ENCODE peak calls at places on chromosomes 7 and 10, in four cellular contexts. T is AG04450, G is Panc1, S is transverse colon. V is an unnamed sample. For H3K27me3, the result is how much of the 10 kb centered on the place peaks cover.

GRCh38 chr7:16542401-16542800 is 15.8 kb downstream of the LRRC72 start:
- DNase-seq in T (no peak), G (no peak), S (no peak), V (no peak)

GRCh38 chr7:17989546-17989945 is 38.1 kb downstream of the PRPS1L1 start:
- DNase-seq in T (no peak), G (no peak), S (peak), V (no peak)

GRCh38 chr7:20508109-20508508 is 107.4 kb upstream of the ABCB5 start:
- DNase-seq in T (no peak), G (no peak), S (no peak), V (no peak)

GRCh38 chr10:77463499-77463898 is 174.1 kb downstream of the KCNMA1 start:
- DNase-seq in T (no peak), G (no peak), S (no peak), V (no peak)

GRCh38 chr7:21300692-21301091 is 127.2 kb upstream of the SP4 start:
- DNase-seq in T (no peak), G (no peak), S (no peak), V (no peak)

GRCh38 chr10:124509836-124510535 is 48.4 kb downstream of the LHPP start:
- DNase-seq in T (no peak), G (no peak), S (no peak), V (no peak)

GRCh38 chr7:105010538-105011523 is 3.2 kb upstream of the KMT2E start:
- DNase-seq in T (no peak), G (no peak), S (no peak), V (no peak)

GRCh38 chr7:25009271-25009670 is 29.3 kb upstream of the OSBPL3 start:
- DNase-seq in T (peak), G (no peak), S (no peak), V (no peak)

GRCh38 chr7:112970771-112971170 is 115.9 kb downstream of the GPR85 start:
- DNase-seq in T (no peak), G (no peak), S (no peak), V (no peak)

GRCh38 chr10:375885-376505 is 240.7 kb downstream of the ZMYND11 start:
- DNase-seq in T (no peak), G (no peak), S (no peak), V (no peak)

GRCh38 chr10:80110986-80111385 is 21.5 kb upstream of the PLAC9 start:
- DNase-seq in T (no peak), G (no peak), S (no peak), V (no peak)

GRCh38 chr10:125375210-125375609 is 214.8 kb upstream of the CTBP2 start:
- DNase-seq in T (no peak), G (no peak), S (no peak), V (peak)

GRCh38 chr10:86036544-86036831 is 330.1 kb downstream of the GRID1 start:
- DNase-seq in T (no peak), G (no peak), S (no peak), V (no peak)

GRCh38 chr7:87875151-87876039 is 765 bp downstream of the SLC25A40 start:
- DNase-seq in T (no peak), G (no peak), S (peak), V (no peak)

GRCh38 chr10:97267671-97268070 is 24.8 kb downstream of the ARHGAP19 start:
- DNase-seq in T (no peak), G (no peak), S (no peak), V (no peak)

GRCh38 chr7:157576415-157576814 is 239.6 kb downstream of the DNAJB6 start:
- DNase-seq in T (no peak), G (no peak), S (peak), V (no peak)

GRCh38 chr10:100184426-100185219 is 1.2 kb downstream of the ERLIN1 start:
- DNase-seq in T (no peak), G (no peak), S (no peak), V (no peak)

GRCh38 chr7:31122649-31123058 is 70.5 kb downstream of the ADCYAP1R1 start:
- DNase-seq in T (peak), G (peak), S (peak), V (peak)

GRCh38 chr7:92735707-92736106 is 100.7 kb downstream of the CDK6 start:
- DNase-seq in T (no peak), G (no peak), S (no peak), V (no peak)

GRCh38 chr7:12403287-12404181 is at the start of gene VWDE:
- DNase-seq in T (no peak), G (peak), S (peak), V (no peak)

GRCh38 chr7:130292682-130293257 is at the start of gene CPA4:
- DNase-seq in T (peak), G (peak), S (no peak), V (peak)

GRCh38 chr10:133377025-133377817 is 1.8 kb upstream of the PAOX start:
- DNase-seq in T (no peak), G (no peak), S (no peak), V (no peak)

GRCh38 chr7:104160375-104160774 is 47.4 kb downstream of the ORC5 start:
- DNase-seq in T (no peak), G (no peak), S (no peak), V (peak)

GRCh38 chr7:126702242-126703016 is 550.3 kb downstream of the GRM8 start:
- DNase-seq in T (no peak), G (no peak), S (no peak), V (no peak)

GRCh38 chr7:24981544-24981951 is 1.6 kb upstream of the OSBPL3 start:
- DNase-seq in T (no peak), G (no peak), S (peak), V (no peak)

GRCh38 chr10:70461397-70462348 is 16.9 kb upstream of the PALD1 start:
- DNase-seq in T (peak), G (peak), S (peak), V (no peak)

GRCh38 chr7:35250941-35251340 is 3.0 kb downstream of the TBX20 start:
- DNase-seq in T (no peak), G (no peak), S (no peak), V (no peak)
- H3K27me3 ChIP-seq in T (half or more), G (half or more), S (half or more), V (half or more)

GRCh38 chr10:45313264-45313873 is 2.0 kb downstream of the OR13A1 start:
- DNase-seq in T (no peak), G (no peak), S (no peak), V (no peak)

GRCh38 chr10:45308707-45309106 is 6.7 kb downstream of the OR13A1 start:
- DNase-seq in T (no peak), G (no peak), S (no peak), V (no peak)
- TF ChIP-seq CTCF in T (no peak), G (no peak), S (no peak), V (peak)

GRCh38 chr7:81075150-81075549 is 156.3 kb upstream of the SEMA3C start:
- DNase-seq in T (no peak), G (no peak), S (no peak), V (peak)
- H3K4me3 ChIP-seq in T (no peak), G (no peak), S (no peak), V (no peak)

GRCh38 chr10:6711286-6711817 is 131.3 kb upstream of the PRKCQ start:
- DNase-seq in T (no peak), G (no peak), S (no peak), V (no peak)

GRCh38 chr10:6713120-6713519 is 133.0 kb upstream of the PRKCQ start:
- DNase-seq in T (no peak), G (no peak), S (no peak), V (no peak)

GRCh38 chr10:6716521-6716920 is 136.4 kb upstream of the PRKCQ start:
- DNase-seq in T (no peak), G (no peak), S (no peak), V (no peak)

DNA sequence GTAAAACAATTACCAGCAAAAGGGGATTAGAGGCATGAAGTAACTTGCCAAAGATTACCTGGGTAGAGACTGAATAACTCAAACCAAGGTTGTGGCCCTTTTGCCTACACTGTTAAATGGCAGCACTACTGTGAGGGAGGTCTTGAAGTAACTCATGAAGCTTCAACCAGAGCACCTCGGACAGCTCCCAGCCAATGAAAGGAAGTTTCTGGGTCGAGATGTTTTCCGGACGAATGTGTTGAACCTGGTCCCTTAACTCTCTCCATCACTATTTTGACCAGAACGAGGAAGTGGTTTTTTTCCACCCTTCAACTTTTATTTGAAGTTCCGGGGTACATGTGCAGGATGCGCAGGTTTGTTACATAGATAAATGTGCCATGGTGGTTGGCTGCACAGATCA is 133.6 kb upstream of the PRKCQ start:
- DNase-seq in T (no peak), G (no peak), S (no peak), V (no peak)
- H3K27me3 ChIP-seq in T (under half), G (under half), S (under half), V (under half)

DNA sequence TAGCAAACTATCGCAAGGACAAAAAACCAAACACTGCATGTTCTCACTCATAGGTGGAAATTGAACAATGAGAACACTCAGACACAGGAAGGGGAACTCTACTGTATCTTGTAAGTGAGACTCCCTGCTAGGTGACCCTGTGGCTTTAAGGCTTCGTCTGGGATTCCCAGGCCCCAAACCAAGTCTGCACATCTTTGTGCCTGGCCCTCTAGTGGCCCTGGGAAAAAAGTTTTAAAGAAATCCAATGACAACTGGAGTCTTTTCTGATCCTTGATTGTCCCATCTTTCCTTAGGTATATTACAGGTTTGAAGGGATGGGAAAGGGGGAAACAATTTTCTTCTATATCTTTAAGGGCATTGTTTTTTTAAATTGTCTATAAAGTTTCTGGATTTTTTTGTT is 10.6 kb upstream of the LIPM start:
- DNase-seq in T (no peak), G (peak), S (no peak), V (no peak)
- TF ChIP-seq CTCF in T (peak), G (peak), S (peak), V (peak)

GRCh38 chr10:101291254-101292193 is 62.3 kb upstream of the LBX1 start:
- DNase-seq in T (no peak), G (no peak), S (peak), V (no peak)

GRCh38 chr10:101294109-101294508 is 59.9 kb upstream of the BTRC start:
- DNase-seq in T (no peak), G (no peak), S (no peak), V (no peak)

GRCh38 chr10:101292194-101293006 is 61.6 kb upstream of the BTRC start:
- DNase-seq in T (no peak), G (no peak), S (no peak), V (no peak)

GRCh38 chr10:101295266-101295665 is 58.7 kb upstream of the BTRC start:
- DNase-seq in T (no peak), G (no peak), S (no peak), V (no peak)

DNA sequence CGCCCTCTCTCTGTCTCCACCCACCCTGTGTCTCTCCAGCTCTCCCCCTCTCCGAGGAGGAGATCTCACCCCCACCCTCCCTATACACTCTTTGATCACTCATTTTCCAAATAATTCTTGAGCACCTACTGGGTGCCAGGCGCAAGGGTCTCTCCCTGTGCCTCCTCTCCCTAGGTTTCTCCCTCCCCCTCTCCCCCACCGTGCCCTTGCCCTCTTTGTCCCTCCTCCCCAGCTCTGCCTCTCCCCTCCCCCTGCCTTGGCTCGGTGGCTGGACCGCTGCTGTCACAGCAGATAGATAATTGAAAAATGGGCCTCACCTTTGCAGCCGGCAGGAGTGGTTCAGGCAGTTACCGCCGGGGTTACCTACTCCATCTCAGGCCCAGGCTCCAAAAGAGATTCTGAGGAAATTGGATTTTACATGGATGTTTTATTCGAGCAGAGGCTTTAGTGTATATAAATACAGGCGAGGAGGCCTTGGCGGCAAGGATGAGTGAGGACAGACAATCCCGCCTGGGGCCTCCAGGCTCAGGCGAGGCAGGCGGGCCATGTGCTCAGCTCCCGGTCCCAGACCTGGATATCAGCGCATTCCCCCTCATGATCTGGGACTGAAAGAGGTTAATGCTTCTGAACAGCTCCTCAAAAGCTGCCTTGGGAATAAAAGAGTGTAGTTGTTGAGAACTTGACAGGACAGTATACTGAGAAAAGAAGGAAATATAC is 60.8 kb upstream of the BTRC start:
- DNase-seq in T (no peak), G (no peak), S (no peak), V (no peak)
- H3K4me3 ChIP-seq in T (no peak), G (no peak), S (peak), V (no peak)

GRCh38 chr7:114086906-114087651 is 168.3 kb upstream of the PPP1R3A start:
- DNase-seq in T (no peak), G (no peak), S (peak), V (no peak)
- H3K27me3 ChIP-seq in T (under half), G (under half), S (under half), V (under half)

DNA sequence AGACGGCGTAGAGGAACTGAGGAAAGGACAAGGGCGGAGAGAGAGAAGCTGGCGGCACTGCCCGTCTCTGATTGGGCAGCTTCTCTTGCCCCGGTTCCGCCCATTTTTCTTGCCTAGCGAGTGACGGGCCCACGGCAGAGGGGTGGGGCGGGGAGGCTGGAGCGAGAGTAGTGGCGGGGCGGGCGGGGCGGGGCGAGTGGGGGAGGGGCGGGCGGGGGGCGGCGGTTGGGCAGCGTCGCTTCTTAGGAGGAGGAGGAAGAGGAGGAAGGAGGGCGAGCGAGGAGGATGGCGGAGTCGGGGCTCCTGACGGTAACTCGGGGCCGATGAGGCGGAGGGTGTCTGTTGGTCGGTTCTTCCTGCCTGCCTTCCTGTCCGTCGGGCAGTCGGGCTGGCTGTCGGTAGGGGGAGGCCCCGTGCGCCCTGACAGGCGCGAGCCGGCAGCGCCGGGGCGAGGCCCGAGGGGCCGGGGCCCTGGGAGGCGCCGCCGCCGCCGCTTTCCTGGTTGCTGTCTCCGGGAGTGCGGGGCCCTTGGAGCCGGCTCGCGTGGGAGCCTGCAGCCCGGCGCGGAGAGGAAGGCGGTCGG is at the start of gene SHOC2:
- DNase-seq in T (peak), G (no peak), S (peak), V (no peak)
- TF ChIP-seq CTCF in T (peak), G (peak), S (no peak), V (peak)

DNA sequence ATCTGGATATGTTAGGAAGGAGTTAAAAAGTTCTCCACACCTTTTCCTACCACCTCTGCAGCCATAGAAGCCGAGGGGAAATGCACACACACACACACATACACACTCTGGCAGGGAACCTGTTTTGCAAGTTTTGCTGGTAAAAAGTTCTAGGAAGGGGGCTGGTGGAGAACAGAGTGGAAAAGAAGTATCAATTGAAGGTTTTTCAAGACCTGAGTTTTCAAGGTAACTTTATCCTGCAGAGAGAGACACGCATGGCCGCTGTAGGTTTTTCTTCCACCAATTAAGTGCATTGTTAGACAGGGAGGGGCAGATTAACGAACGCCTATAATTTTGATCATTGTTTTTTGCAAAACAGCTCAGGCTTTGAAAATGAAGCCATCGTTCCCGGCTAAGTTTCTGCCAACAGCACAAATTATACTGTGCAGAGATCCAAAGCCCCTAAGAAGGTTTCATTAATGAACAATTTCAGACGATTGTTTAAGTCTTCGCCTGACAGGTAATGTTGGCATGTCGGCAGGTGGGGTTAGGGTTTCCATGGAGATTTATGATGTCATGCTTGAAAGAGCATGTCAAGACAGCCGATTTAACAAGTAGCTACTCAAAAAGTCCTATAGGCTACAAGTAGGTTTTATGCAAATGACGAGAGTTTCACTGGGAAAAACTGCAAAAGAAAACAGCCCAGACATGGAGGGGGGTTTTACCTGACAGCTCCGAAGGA is 29.7 kb downstream of the KIAA1217 start:
- DNase-seq in T (no peak), G (no peak), S (peak), V (no peak)
- H3K4me3 ChIP-seq in T (no peak), G (no peak), S (peak), V (peak)